ENCODE peak calls at places on chromosomes 5 and 9, in eight cellular contexts. B is transverse colon, M is AG09309, P is foreskin fibroblast, A is fibroblast of mammary gland, F is A549, X is body of pancreas, L is heart right ventricle. S is an unnamed sample.

GRCh38 chr5:79853676-79854418 is 137.2 kb downstream of the MTX3 start:
- DNase-seq in B (no peak), M (no peak), P (no peak), A (peak), F (no peak), X (no peak), L (no peak), S (peak)

GRCh38 chr5:72501475-72501874 is 5.7 kb downstream of the ZNF366 start:
- DNase-seq in B (no peak), M (no peak), P (peak), A (no peak), F (no peak), X (no peak), L (no peak), S (no peak)

GRCh38 chr9:21728781-21729180 is 73.7 kb upstream of the MTAP start:
- DNase-seq in B (no peak), M (no peak), P (peak), A (peak), F (no peak), X (no peak), L (no peak), S (no peak)

GRCh38 chr5:74641778-74642542 is 1.4 kb upstream of the ENC1 start:
- DNase-seq in B (peak), M (peak), P (peak), A (peak), F (no peak), X (peak), L (peak), S (peak)

GRCh38 chr5:176407456-176408244 is 8.7 kb downstream of the CLTB start:
- DNase-seq in B (no peak), M (no peak), P (no peak), A (peak), F (no peak), X (no peak), L (no peak), S (no peak)

GRCh38 chr5:82349651-82350050 is 71.5 kb upstream of the RPS23 start:
- DNase-seq in B (peak), M (no peak), P (peak), A (peak), F (no peak), X (no peak), L (no peak), S (no peak)

GRCh38 chr5:37850128-37850865 is 10.5 kb upstream of the GDNF start:
- DNase-seq in B (no peak), M (no peak), P (peak), A (peak), F (no peak), X (no peak), L (no peak), S (no peak)

GRCh38 chr9:116978155-116978554 is 291.1 kb downstream of the TRIM32 start:
- DNase-seq in B (no peak), M (no peak), P (no peak), A (no peak), F (peak), X (no peak), L (no peak), S (peak)

GRCh38 chr9:71763752-71764332 is 4.5 kb downstream of the CEMIP2 start:
- DNase-seq in B (no peak), M (peak), P (peak), A (peak), F (no peak), X (no peak), L (no peak), S (no peak)

GRCh38 chr5:169641253-169641652 is 4.2 kb downstream of the DOCK2 start:
- DNase-seq in B (no peak), M (no peak), P (peak), A (peak), F (no peak), X (no peak), L (no peak), S (no peak)

GRCh38 chr5:138536665-138537315 is 6.2 kb downstream of the ETF1 start:
- DNase-seq in B (no peak), M (no peak), P (peak), A (peak), F (no peak), X (no peak), L (no peak), S (no peak)

GRCh38 chr5:174309131-174309845 is 263.8 kb downstream of the NSG2 start:
- DNase-seq in B (no peak), M (no peak), P (no peak), A (no peak), F (no peak), X (no peak), L (no peak), S (no peak)

GRCh38 chr5:16180789-16181082 is 1.1 kb upstream of the MARCHF11 start:
- DNase-seq in B (no peak), M (no peak), P (no peak), A (no peak), F (no peak), X (no peak), L (no peak), S (no peak)

GRCh38 chr9:132647806-132648205 is 22.0 kb downstream of the DDX31 start:
- DNase-seq in B (no peak), M (no peak), P (peak), A (peak), F (no peak), X (no peak), L (no peak), S (no peak)

GRCh38 chr9:116007824-116008223 is 145.8 kb upstream of the PAPPA start:
- DNase-seq in B (no peak), M (no peak), P (no peak), A (no peak), F (no peak), X (no peak), L (no peak), S (no peak)

GRCh38 chr9:137535120-137535428 is 15.1 kb downstream of the PNPLA7 start:
- DNase-seq in B (no peak), M (no peak), P (no peak), A (no peak), F (no peak), X (no peak), L (no peak), S (no peak)
- TF ChIP-seq CTCF in B (no peak), M (no peak), P (no peak), A (no peak), F (no peak), X (no peak), L (no peak), S (no peak)

GRCh38 chr5:164296603-164297080 is 791.2 kb downstream of the MAT2B start:
- DNase-seq in B (no peak), M (no peak), P (peak), A (no peak), F (no peak), X (no peak), L (no peak), S (no peak)
- H3K4me3 ChIP-seq in B (no peak), M (no peak), P (no peak), A (no peak), F (no peak), X (no peak), L (no peak), S (peak)

DNA sequence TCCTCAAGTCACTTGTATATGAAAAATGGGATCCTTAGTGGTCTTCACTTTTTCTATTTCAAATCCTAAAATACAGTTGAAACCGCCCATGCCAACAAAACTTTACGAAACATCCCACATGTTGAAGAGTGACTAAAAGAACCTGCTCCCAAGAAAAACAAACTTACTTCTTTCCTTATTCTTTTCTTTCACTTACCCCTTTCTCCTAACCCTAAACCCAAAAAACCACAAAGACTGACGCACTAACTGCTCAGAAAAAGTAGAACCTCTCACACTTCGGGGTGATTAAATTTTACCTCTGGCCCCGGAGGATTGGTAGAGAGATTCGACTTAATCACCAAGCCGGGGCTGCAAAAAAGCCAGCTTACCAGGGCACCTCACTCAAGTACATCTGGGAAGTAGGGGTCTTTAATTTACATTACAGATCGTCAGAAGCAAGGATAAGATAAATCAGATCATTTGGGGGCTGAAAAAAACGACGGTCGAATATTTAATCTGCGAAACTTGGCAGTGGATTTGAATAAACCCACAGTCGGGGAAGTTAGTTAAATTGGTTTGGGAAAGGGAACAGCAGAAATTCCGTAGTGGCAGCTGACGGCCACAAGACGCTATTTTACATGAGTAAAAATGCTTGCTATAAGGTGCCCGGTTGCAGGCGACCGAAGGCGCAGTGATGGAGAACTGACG is 1.3 kb downstream of the CDO1 start:
- DNase-seq in B (no peak), M (no peak), P (peak), A (peak), F (no peak), X (no peak), L (no peak), S (no peak)
- TF ChIP-seq CTCF in B (no peak), M (no peak), P (no peak), A (no peak), F (no peak), X (no peak), L (no peak), S (no peak)

DNA sequence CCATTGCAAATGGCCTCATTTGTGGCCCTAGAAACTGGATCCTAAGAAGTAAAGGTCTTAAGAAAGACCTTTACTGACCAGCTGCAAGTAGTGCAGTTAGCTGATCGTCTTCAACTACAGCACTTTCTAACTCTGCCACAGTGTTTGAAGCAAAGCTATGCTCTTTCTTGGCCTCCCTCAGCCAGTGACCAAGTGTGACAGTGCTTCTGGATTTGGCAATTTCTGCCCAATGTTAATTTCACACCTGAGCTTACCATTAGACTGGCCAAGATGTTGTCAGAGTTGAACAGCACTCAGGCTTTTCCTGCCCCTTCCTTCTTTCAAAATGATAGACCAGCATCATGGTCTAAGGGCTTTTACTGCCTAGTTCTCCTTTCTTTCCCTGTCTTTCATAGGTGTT is 36.1 kb downstream of the UHRF2 start:
- DNase-seq in B (no peak), M (no peak), P (no peak), A (no peak), F (no peak), X (no peak), L (no peak), S (no peak)
- H3K4me3 ChIP-seq in B (no peak), M (no peak), P (no peak), A (no peak), F (no peak), X (no peak), L (no peak), S (no peak)

GRCh38 chr9:108864446-108864845 is 2.4 kb downstream of the ACTL7A start:
- DNase-seq in B (no peak), M (no peak), P (no peak), A (no peak), F (no peak), X (no peak), L (no peak), S (no peak)
- TF ChIP-seq CTCF in B (no peak), M (no peak), P (no peak), A (no peak), F (no peak), X (no peak), L (no peak), S (no peak)

GRCh38 chr9:128916204-128916603 is 4.6 kb upstream of the PHYHD1 start:
- DNase-seq in B (no peak), M (no peak), P (peak), A (peak), F (no peak), X (peak), L (no peak), S (no peak)

GRCh38 chr9:128913995-128914772 is 6.6 kb upstream of the PHYHD1 start:
- DNase-seq in B (no peak), M (no peak), P (no peak), A (no peak), F (no peak), X (no peak), L (no peak), S (no peak)

GRCh38 chr9:128918921-128919320 is 1.9 kb upstream of the PHYHD1 start:
- DNase-seq in B (no peak), M (no peak), P (no peak), A (no peak), F (no peak), X (no peak), L (no peak), S (no peak)

GRCh38 chr9:128917151-128917849 is 3.5 kb upstream of the PHYHD1 start:
- DNase-seq in B (peak), M (no peak), P (peak), A (peak), F (no peak), X (peak), L (peak), S (no peak)

GRCh38 chr9:128916745-128917144 is 4.0 kb upstream of the PHYHD1 start:
- DNase-seq in B (no peak), M (no peak), P (no peak), A (no peak), F (no peak), X (no peak), L (no peak), S (no peak)
- H3K4me3 ChIP-seq in B (no peak), M (no peak), P (no peak), A (no peak), F (no peak), X (peak), L (no peak), S (no peak)

GRCh38 chr5:29002481-29002880 is 1964.1 kb upstream of the CDH9 start:
- DNase-seq in B (no peak), M (no peak), P (no peak), A (no peak), F (no peak), X (no peak), L (no peak), S (no peak)

GRCh38 chr5:29001666-29002065 is 1963.3 kb upstream of the CDH9 start:
- DNase-seq in B (no peak), M (no peak), P (no peak), A (no peak), F (no peak), X (no peak), L (no peak), S (no peak)

GRCh38 chr5:29005386-29005785 is 1967.0 kb upstream of the CDH9 start:
- DNase-seq in B (no peak), M (no peak), P (no peak), A (no peak), F (no peak), X (no peak), L (no peak), S (no peak)
- TF ChIP-seq CTCF in B (no peak), M (no peak), P (no peak), A (no peak), F (peak), X (no peak), L (no peak), S (peak)

GRCh38 chr9:98931543-98931942 is 12.2 kb upstream of the COL15A1 start:
- DNase-seq in B (no peak), M (no peak), P (no peak), A (no peak), F (no peak), X (no peak), L (no peak), S (no peak)

GRCh38 chr9:98931990-98932389 is 11.7 kb upstream of the COL15A1 start:
- DNase-seq in B (no peak), M (no peak), P (no peak), A (no peak), F (no peak), X (no peak), L (no peak), S (no peak)

GRCh38 chr9:98933185-98933584 is 10.5 kb upstream of the COL15A1 start:
- DNase-seq in B (no peak), M (no peak), P (no peak), A (no peak), F (no peak), X (no peak), L (no peak), S (no peak)

GRCh38 chr9:98935064-98935463 is 8.6 kb upstream of the COL15A1 start:
- DNase-seq in B (no peak), M (no peak), P (no peak), A (no peak), F (no peak), X (no peak), L (no peak), S (no peak)

GRCh38 chr9:98933890-98934289 is 9.8 kb upstream of the COL15A1 start:
- DNase-seq in B (no peak), M (no peak), P (no peak), A (no peak), F (no peak), X (no peak), L (no peak), S (no peak)
- H3K4me3 ChIP-seq in B (no peak), M (no peak), P (no peak), A (no peak), F (no peak), X (no peak), L (no peak), S (no peak)

GRCh38 chr5:35213608-35214007 is 16.7 kb downstream of the PRLR start:
- DNase-seq in B (no peak), M (no peak), P (no peak), A (peak), F (no peak), X (no peak), L (no peak), S (no peak)
- TF ChIP-seq CTCF in B (no peak), M (no peak), P (no peak), A (peak), F (no peak), X (no peak), L (no peak), S (peak)

GRCh38 chr9:33161011-33161588 is 6.0 kb downstream of the B4GALT1 start:
- DNase-seq in B (peak), M (peak), P (peak), A (peak), F (peak), X (peak), L (peak), S (peak)
- H3K4me3 ChIP-seq in B (peak), M (peak), P (peak), A (peak), F (peak), X (no peak), L (no peak), S (peak)

S was measured in epithelial cell of proximal tubule.